ENCODE peak calls at places on chromosomes 7 and 10, in seven cellular contexts. Y is neuronal stem cell, S is mesendoderm, A is H1, I is trophoblast cell, V is H9, N is mesenchymal stem cell. D is an unnamed sample.

GRCh38 chr7:102967798-102968197 is 55.0 kb downstream of the LRRC17 start:
- DNase-seq in S (peak), Y (no peak), N (peak), A (no peak), I (no peak), V (no peak), D (peak)

GRCh38 chr10:90964781-90965462 is 44.0 kb upstream of the ANKRD1 start:
- DNase-seq in I (no peak), Y (no peak), N (peak), V (no peak), S (no peak), A (no peak), D (no peak)

GRCh38 chr7:139768249-139768824 is 9.5 kb downstream of the HIPK2 start:
- DNase-seq in N (peak), I (no peak), S (no peak), Y (no peak), V (no peak), A (no peak), D (no peak)

GRCh38 chr7:119963654-119964053 is 309.3 kb upstream of the KCND2 start:
- DNase-seq in S (no peak), N (peak), A (no peak), V (no peak), I (no peak), Y (no peak), D (no peak)

GRCh38 chr10:78028438-78029293 is 649 bp downstream of the POLR3A start:
- DNase-seq in A (no peak), I (no peak), N (peak), Y (peak), S (no peak), V (no peak), D (peak)

GRCh38 chr10:63273575-63273974 is 140.4 kb downstream of the NRBF2 start:
- DNase-seq in V (no peak), A (no peak), N (no peak), I (no peak), Y (no peak), S (no peak), D (peak)

GRCh38 chr10:127275793-127276415 is 79.5 kb upstream of the INSYN2A start:
- DNase-seq in V (no peak), A (no peak), N (no peak), I (no peak), Y (no peak), S (no peak), D (no peak)

GRCh38 chr7:2037805-2038635 is 194.7 kb downstream of the MAD1L1 start:
- DNase-seq in Y (no peak), N (peak), V (no peak), S (peak), A (no peak), I (no peak), D (peak)

GRCh38 chr7:46492460-46492859 is 571.4 kb upstream of the IGFBP3 start:
- DNase-seq in V (no peak), N (no peak), A (no peak), I (no peak), Y (no peak), S (no peak), D (no peak)

GRCh38 chr10:132366006-132366405 is 31.0 kb upstream of the PWWP2B start:
- DNase-seq in S (no peak), V (no peak), A (no peak), Y (no peak), I (no peak), N (no peak), D (no peak)

GRCh38 chr7:139776486-139777303 is 1.1 kb downstream of the HIPK2 start:
- DNase-seq in Y (peak), V (no peak), S (peak), I (peak), A (no peak), N (peak), D (peak)

DNA sequence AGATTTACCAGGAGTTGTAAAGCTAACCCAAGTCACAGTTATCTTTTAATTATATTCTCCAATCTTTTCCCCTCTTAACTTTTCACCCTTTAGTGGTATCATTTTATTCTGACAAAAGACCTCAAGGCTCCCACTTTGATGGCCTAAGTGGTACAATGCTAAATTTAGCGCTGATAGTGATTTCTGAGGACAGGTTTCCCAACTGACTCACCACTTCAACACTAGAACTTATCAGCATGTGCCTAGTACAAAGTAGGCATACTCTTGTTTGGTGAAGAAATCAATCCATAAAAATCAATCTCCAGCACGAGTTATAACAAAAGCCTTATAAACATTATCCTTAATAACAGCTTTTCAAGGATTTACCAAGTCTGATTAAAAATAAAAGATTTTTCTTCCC is 7.5 kb downstream of the SNX13 start:
- DNase-seq in V (no peak), N (peak), A (no peak), Y (no peak), S (no peak), I (no peak), D (no peak)
- H3K18ac ChIP-seq in V (no peak), N (no peak), A (no peak), Y (no peak), S (no peak), I (no peak), D (no peak)

DNA sequence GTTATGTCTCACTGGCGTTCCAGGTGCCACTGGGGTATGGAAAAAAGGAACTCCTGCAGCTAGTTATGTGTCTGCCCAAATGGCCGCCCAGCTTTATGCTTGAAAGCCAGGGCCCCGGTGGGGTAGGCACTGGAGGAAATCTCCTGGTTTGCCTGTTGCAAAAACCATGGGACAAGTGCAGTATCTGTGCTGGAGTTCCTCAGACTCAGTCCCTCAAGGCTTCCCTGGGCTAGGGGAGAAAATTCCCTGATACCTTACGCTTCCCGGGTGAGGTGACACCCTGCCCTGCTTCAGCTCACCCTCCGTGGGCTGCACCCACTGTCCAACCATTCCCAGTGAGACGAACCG is 90.3 kb upstream of the CDK6 start:
- DNase-seq in S (no peak), I (no peak), A (no peak), V (no peak), Y (peak), N (no peak), D (no peak)
- H3K18ac ChIP-seq in S (peak), I (no peak), A (no peak), V (peak), Y (peak), N (peak), D (peak)

DNA sequence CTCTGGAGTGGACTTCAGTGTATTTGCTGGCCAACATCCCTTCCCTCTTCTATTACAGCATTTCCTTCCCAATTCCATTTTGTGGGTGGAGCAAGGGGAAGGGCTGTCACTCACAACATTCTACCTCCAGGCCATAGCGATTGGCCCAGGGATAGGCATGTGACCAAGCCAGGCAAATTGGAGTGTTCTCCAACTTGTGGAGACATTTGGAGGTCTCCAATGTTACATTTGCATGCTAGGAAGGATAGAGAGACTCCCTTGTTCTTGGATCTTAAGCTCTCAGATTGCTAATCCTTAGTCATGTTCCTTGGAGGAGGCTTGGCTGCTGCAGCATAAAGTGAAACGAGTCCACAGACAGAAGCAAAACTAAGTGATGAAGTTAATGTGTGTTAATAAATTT is 95.7 kb upstream of the KIF5B start:
- DNase-seq in A (no peak), V (no peak), Y (no peak), S (no peak), N (no peak), I (no peak), D (peak)
- H3K18ac ChIP-seq in A (no peak), V (no peak), Y (no peak), S (no peak), N (no peak), I (no peak), D (no peak)

DNA sequence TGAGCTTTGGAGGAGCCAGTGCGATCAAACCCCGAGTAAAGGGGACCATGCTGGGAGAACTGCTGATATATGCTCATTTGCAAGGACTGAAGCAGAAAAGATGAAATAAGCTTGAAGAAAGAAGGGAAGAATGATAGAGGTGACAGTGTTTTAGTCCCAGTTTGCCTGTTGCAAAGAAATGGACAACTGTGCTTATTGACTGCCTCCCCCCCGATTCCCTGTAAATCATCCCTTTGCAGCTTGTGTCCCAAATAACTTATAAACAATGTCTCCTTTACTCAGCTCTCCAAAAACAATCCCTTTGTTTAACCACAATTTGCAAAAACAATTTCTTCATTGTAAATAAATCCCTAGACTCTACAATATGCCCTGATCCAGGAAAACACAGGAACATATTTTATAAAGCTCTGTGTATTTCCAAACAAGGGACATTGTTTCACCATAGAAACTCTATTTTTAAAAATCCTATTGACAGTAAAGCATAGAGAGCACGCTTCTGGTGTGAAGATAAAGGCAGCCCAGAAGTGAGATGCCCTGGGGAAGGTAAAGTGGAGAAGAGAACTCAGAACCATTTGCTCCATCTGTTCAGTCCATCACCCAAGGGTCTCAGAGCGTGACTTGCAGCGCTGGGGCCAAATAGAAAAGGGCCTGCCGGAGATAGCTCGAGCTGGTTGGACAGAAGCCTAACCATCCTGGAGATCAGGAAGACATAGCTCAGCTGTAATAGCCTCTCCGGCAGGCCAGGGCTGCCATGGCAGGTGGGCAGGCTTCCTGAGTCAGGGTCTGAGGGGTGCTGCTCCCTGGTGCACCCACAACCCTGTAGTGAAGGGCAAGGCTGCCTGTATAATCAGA is 280.5 kb downstream of the WDR11 start:
- DNase-seq in V (no peak), S (no peak), N (no peak), Y (no peak), I (no peak), A (no peak), D (no peak)
- H3K18ac ChIP-seq in V (no peak), S (no peak), N (no peak), Y (peak), I (no peak), A (no peak), D (no peak)

GRCh38 chr10:47101196-47101595 is 190.0 kb downstream of the PTPN20 start:
- DNase-seq in A (no peak), N (no peak), Y (no peak), I (no peak), V (peak), S (no peak), D (no peak)
- H3K18ac ChIP-seq in A (no peak), N (no peak), Y (no peak), I (no peak), V (no peak), S (no peak), D (no peak)